ENCODE peak calls at places on chromosomes 5 and 9, in four cellular contexts. G is mammary epithelial cell, N is OCI-LY7, O is adrenal gland. L is an unnamed sample.
A peak's percentile ranks its signal among the peaks of the same experiment; 100 is the strongest.

GRCh38 chr5:82312373-82312856 is 34.3 kb upstream of the RPS23 start:
- DNase-seq in G (peak; percentile 56), N (peak; percentile 35), O (peak; percentile 74), L (peak; percentile 7)

GRCh38 chr5:77777281-77777892 is 1.2 kb upstream of the TBCA start:
- DNase-seq in G (peak; percentile 71), N (no peak), O (no peak), L (no peak)

GRCh38 chr9:113456235-113456634 is 7.3 kb upstream of the RGS3 start:
- DNase-seq in G (no peak), N (no peak), O (no peak), L (no peak)

GRCh38 chr9:97808972-97809371 is 44.1 kb upstream of the FOXE1 start:
- DNase-seq in G (no peak), N (no peak), O (no peak), L (no peak)

GRCh38 chr9:86353591-86354047 is 591 bp downstream of the TUT7 start:
- DNase-seq in G (peak; percentile 62), N (peak; percentile 49), O (peak; percentile 18), L (peak; percentile 4)

GRCh38 chr5:170053896-170054295 is 51.8 kb upstream of the FOXI1 start:
- DNase-seq in G (no peak), N (no peak), O (no peak), L (no peak)

GRCh38 chr9:128886211-128886826 is 4.4 kb downstream of the LRRC8A start:
- DNase-seq in G (peak; percentile 69), N (no peak), O (no peak), L (no peak)

GRCh38 chr5:7763621-7764072 is 87.3 kb downstream of the CFAP90 start:
- DNase-seq in G (no peak), N (no peak), O (peak; percentile 24), L (no peak)

GRCh38 chr5:109316631-109317030 is 93.1 kb downstream of the PJA2 start:
- DNase-seq in G (peak; percentile 85), N (no peak), O (no peak), L (no peak)

GRCh38 chr5:159987031-159987674 is 21.8 kb upstream of the TTC1 start:
- DNase-seq in G (peak; percentile 76), N (peak; percentile 65), O (peak; percentile 80), L (peak; percentile 67)

GRCh38 chr5:56908942-56909293 is 478 bp upstream of the SETD9 start:
- DNase-seq in G (peak; percentile 2), N (no peak), O (no peak), L (no peak)

GRCh38 chr5:73620335-73620687 is 5.7 kb upstream of the ARHGEF28 start:
- DNase-seq in G (no peak), N (no peak), O (no peak), L (no peak)

GRCh38 chr5:153084476-153084875 is 406.0 kb upstream of the GRIA1 start:
- DNase-seq in G (peak; percentile 82), N (no peak), O (no peak), L (no peak)

GRCh38 chr9:110427497-110428104 is 89.9 kb upstream of the TXNDC8 start:
- DNase-seq in G (peak; percentile 12), N (peak; percentile 29), O (peak; percentile 72), L (no peak)

GRCh38 chr5:95432779-95433178 is 41.6 kb downstream of the FAM81B start:
- DNase-seq in G (no peak), N (no peak), O (no peak), L (no peak)

GRCh38 chr9:137761032-137761431 is 116.5 kb upstream of the CACNA1B start:
- DNase-seq in G (no peak), N (no peak), O (no peak), L (no peak)

GRCh38 chr9:113468716-113469448 is 5.4 kb downstream of the RGS3 start:
- DNase-seq in G (no peak), N (no peak), O (peak; percentile 46), L (no peak)

GRCh38 chr9:4743131-4743875 is 2.3 kb upstream of the AK3 start:
- DNase-seq in G (peak; percentile 86), N (no peak), O (no peak), L (no peak)

GRCh38 chr5:453725-454481 is 10.9 kb downstream of the EXOC3 start:
- DNase-seq in G (peak; percentile 24), N (no peak), O (no peak), L (no peak)
- H3K36me3 ChIP-seq in G (peaks cover 9% of the 10 kb centered on the region), N (peaks cover 96% of the 10 kb centered on the region), O (peaks cover 66% of the 10 kb centered on the region), L (peaks cover 47% of the 10 kb centered on the region)

DNA sequence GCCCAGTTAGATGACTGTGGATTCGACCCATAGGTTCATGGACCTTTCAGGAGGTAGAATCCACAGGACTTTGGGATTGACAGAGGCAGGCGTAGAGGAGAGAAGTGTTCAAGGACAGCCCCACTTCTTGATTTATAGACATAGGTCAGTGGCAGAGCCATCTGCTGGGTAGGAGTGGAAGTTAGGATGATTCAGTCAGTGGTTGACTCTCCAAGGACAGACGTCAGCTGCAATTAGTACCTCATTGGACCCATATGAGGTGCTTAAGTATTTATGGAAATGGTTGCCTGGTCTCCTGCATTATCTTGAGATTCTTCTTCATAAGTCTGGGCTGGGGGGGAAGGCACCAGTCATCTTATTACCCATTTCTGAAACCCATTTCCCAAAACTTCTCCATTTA is 70.9 kb downstream of the SH3RF2 start:
- DNase-seq in G (no peak), N (no peak), O (peak; percentile 41), L (no peak)
- H3K4me1 ChIP-seq in G (no peaks in the 10 kb centered on the region), N (no peaks in the 10 kb centered on the region), O (no peaks in the 10 kb centered on the region), L (no peaks in the 10 kb centered on the region)

GRCh38 chr5:156339139-156339841 is 12.3 kb downstream of the SGCD start:
- DNase-seq in G (no peak), N (no peak), O (no peak), L (no peak)
- H3K27ac ChIP-seq in G (no peak overlapping the region), N (no peak overlapping the region), O (no peak overlapping the region), L (no peak overlapping the region)

DNA sequence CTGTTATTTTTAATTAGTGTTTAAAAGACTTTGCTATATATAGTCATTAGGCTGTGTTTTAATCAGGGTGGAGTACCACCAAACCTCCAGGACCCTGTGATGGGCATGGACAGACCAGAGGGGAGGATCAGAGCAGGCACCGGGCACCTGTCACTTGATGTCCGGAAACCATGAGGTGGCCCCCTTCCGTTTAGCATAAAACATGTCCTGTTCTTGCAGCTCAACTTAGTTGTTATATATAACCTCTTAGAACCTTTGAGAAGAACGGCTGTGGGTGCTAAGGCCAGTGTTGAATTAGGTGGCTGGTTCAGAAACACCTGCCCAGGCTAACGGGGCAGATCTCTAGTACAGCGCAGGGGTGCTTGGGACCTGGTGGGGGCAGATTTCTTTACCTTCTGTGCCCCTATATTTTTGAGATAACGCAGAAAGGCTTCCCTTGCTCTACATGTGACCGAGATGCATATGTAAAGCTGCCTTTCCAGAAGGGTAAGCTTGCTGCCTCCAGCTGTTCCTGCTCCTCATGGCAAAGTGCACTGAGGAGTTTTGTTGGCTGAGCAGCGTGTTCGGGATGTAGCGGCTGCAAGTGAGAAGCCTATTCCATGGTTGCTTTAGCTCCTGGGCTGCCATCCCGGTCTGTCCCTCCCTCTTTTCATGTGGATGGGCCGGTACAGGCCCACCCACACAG is 255.5 kb downstream of the FANCC start:
- DNase-seq in G (no peak), N (no peak), O (no peak), L (no peak)
- H3K36me3 ChIP-seq in G (peaks cover 15% of the 10 kb centered on the region), N (no peaks in the 10 kb centered on the region), O (peaks cover 46% of the 10 kb centered on the region), L (no peaks in the 10 kb centered on the region)